ENCODE peak calls at places on chromosome 22, in four cellular contexts. One of them, this sample, is unnamed.

GRCh38 chr22:26432619-26433311 is 3.7 kb downstream of the ASPHD2 start:
- DNase-seq in NCI-H1436 treated with DMSO at 0.1 percent for 48 hours: no peak
- DNase-seq in central memory CD4-positive, alpha-beta T cell: no peak
- DNase-seq in substantia nigra: no peak
- DNase-seq in this sample: no peak

GRCh38 chr22:19448076-19448607 is 631 bp upstream of the C22orf39 start:
- DNase-seq in NCI-H1436 treated with DMSO at 0.1 percent for 48 hours: peak
- DNase-seq in central memory CD4-positive, alpha-beta T cell: no peak
- DNase-seq in substantia nigra: no peak
- DNase-seq in this sample: no peak

GRCh38 chr22:28155808-28156207 is 236.8 kb upstream of the PITPNB start:
- DNase-seq in substantia nigra: no peak
- DNase-seq in NCI-H1436 treated with DMSO at 0.1 percent for 48 hours: no peak
- DNase-seq in central memory CD4-positive, alpha-beta T cell: no peak
- DNase-seq in this sample: no peak

GRCh38 chr22:24950272-24950902 is 2.1 kb upstream of the KIAA1671 start:
- DNase-seq in substantia nigra: no peak
- DNase-seq in NCI-H1436 treated with DMSO at 0.1 percent for 48 hours: no peak
- DNase-seq in central memory CD4-positive, alpha-beta T cell: no peak
- DNase-seq in this sample: no peak

GRCh38 chr22:30234786-30235470 is 11.6 kb downstream of the LIF start:
- DNase-seq in substantia nigra: no peak
- DNase-seq in NCI-H1436 treated with DMSO at 0.1 percent for 48 hours: no peak
- DNase-seq in central memory CD4-positive, alpha-beta T cell: no peak
- DNase-seq in this sample: no peak

GRCh38 chr22:24758164-24758799 is 16.2 kb downstream of the PIWIL3 start:
- DNase-seq in central memory CD4-positive, alpha-beta T cell: peak
- DNase-seq in NCI-H1436 treated with DMSO at 0.1 percent for 48 hours: no peak
- DNase-seq in substantia nigra: no peak
- DNase-seq in this sample: peak

GRCh38 chr22:36439481-36440271 is 41.8 kb downstream of the TXN2 start:
- DNase-seq in central memory CD4-positive, alpha-beta T cell: no peak
- DNase-seq in substantia nigra: no peak
- DNase-seq in NCI-H1436 treated with DMSO at 0.1 percent for 48 hours: no peak
- DNase-seq in this sample: peak

GRCh38 chr22:20206709-20207215 is 55.9 kb upstream of the CCDC188 start:
- DNase-seq in central memory CD4-positive, alpha-beta T cell: no peak
- DNase-seq in substantia nigra: no peak
- DNase-seq in NCI-H1436 treated with DMSO at 0.1 percent for 48 hours: no peak
- DNase-seq in this sample: no peak

GRCh38 chr22:36871669-36872081 is 10.9 kb downstream of the NCF4 start:
- DNase-seq in NCI-H1436 treated with DMSO at 0.1 percent for 48 hours: no peak
- DNase-seq in central memory CD4-positive, alpha-beta T cell: no peak
- DNase-seq in substantia nigra: no peak
- DNase-seq in this sample: no peak

GRCh38 chr22:19568337-19569311 is 44.4 kb upstream of the CLDN5 start:
- DNase-seq in substantia nigra: no peak
- DNase-seq in central memory CD4-positive, alpha-beta T cell: no peak
- DNase-seq in NCI-H1436 treated with DMSO at 0.1 percent for 48 hours: no peak
- DNase-seq in this sample: peak

GRCh38 chr22:24414984-24415945 is 12.1 kb upstream of the ADORA2A start:
- DNase-seq in substantia nigra: no peak
- DNase-seq in NCI-H1436 treated with DMSO at 0.1 percent for 48 hours: no peak
- DNase-seq in central memory CD4-positive, alpha-beta T cell: no peak
- DNase-seq in this sample: no peak

GRCh38 chr22:20957118-20957690 is 9.9 kb upstream of the AIFM3 start:
- DNase-seq in substantia nigra: no peak
- DNase-seq in central memory CD4-positive, alpha-beta T cell: no peak
- DNase-seq in NCI-H1436 treated with DMSO at 0.1 percent for 48 hours: no peak
- DNase-seq in this sample: no peak

GRCh38 chr22:26086359-26086758 is 82.9 kb upstream of the SEZ6L start:
- DNase-seq in NCI-H1436 treated with DMSO at 0.1 percent for 48 hours: peak
- DNase-seq in central memory CD4-positive, alpha-beta T cell: no peak
- DNase-seq in substantia nigra: no peak
- DNase-seq in this sample: no peak

GRCh38 chr22:42797021-42797420 is 60.1 kb downstream of the ARFGAP3 start:
- DNase-seq in central memory CD4-positive, alpha-beta T cell: no peak
- DNase-seq in NCI-H1436 treated with DMSO at 0.1 percent for 48 hours: no peak
- DNase-seq in substantia nigra: no peak
- DNase-seq in this sample: no peak

GRCh38 chr22:28442951-28443876 is 236.4 kb downstream of the TTC28 start:
- DNase-seq in NCI-H1436 treated with DMSO at 0.1 percent for 48 hours: no peak
- DNase-seq in substantia nigra: peak
- DNase-seq in central memory CD4-positive, alpha-beta T cell: no peak
- DNase-seq in this sample: peak

GRCh38 chr22:19358195-19358594 is 66.7 kb upstream of the CLTCL1 start:
- DNase-seq in NCI-H1436 treated with DMSO at 0.1 percent for 48 hours: no peak
- DNase-seq in central memory CD4-positive, alpha-beta T cell: no peak
- DNase-seq in substantia nigra: no peak
- DNase-seq in this sample: no peak

GRCh38 chr22:29224121-29224858 is 18.6 kb downstream of the EMID1 start:
- DNase-seq in central memory CD4-positive, alpha-beta T cell: no peak
- DNase-seq in substantia nigra: no peak
- DNase-seq in NCI-H1436 treated with DMSO at 0.1 percent for 48 hours: no peak
- DNase-seq in this sample: no peak

GRCh38 chr22:32044913-32045312 is 1.9 kb downstream of the SLC5A1 start:
- DNase-seq in substantia nigra: no peak
- DNase-seq in NCI-H1436 treated with DMSO at 0.1 percent for 48 hours: no peak
- DNase-seq in central memory CD4-positive, alpha-beta T cell: no peak
- DNase-seq in this sample: no peak

GRCh38 chr22:21651521-21652009 is 9.5 kb downstream of the SDF2L1 start:
- DNase-seq in substantia nigra: no peak
- DNase-seq in central memory CD4-positive, alpha-beta T cell: no peak
- DNase-seq in NCI-H1436 treated with DMSO at 0.1 percent for 48 hours: no peak
- DNase-seq in this sample: no peak

GRCh38 chr22:22085702-22086500 is 103.3 kb upstream of the TOP3B start:
- DNase-seq in central memory CD4-positive, alpha-beta T cell: no peak
- DNase-seq in NCI-H1436 treated with DMSO at 0.1 percent for 48 hours: no peak
- DNase-seq in substantia nigra: no peak
- DNase-seq in this sample: no peak

GRCh38 chr22:38766076-38766777 is 10.4 kb upstream of the SUN2 start:
- DNase-seq in central memory CD4-positive, alpha-beta T cell: peak
- DNase-seq in substantia nigra: peak
- DNase-seq in NCI-H1436 treated with DMSO at 0.1 percent for 48 hours: no peak
- DNase-seq in this sample: no peak

GRCh38 chr22:27574651-27575050 is 226.9 kb downstream of the MN1 start:
- DNase-seq in NCI-H1436 treated with DMSO at 0.1 percent for 48 hours: no peak
- DNase-seq in central memory CD4-positive, alpha-beta T cell: no peak
- DNase-seq in substantia nigra: no peak
- DNase-seq in this sample: no peak

GRCh38 chr22:32603651-32604540 is 129.3 kb downstream of the FBXO7 start:
- DNase-seq in substantia nigra: no peak
- DNase-seq in NCI-H1436 treated with DMSO at 0.1 percent for 48 hours: no peak
- DNase-seq in central memory CD4-positive, alpha-beta T cell: no peak
- DNase-seq in this sample: peak

GRCh38 chr22:25919452-25919851 is 177.5 kb downstream of the MYO18B start:
- DNase-seq in NCI-H1436 treated with DMSO at 0.1 percent for 48 hours: peak
- DNase-seq in substantia nigra: no peak
- DNase-seq in central memory CD4-positive, alpha-beta T cell: no peak
- DNase-seq in this sample: no peak

GRCh38 chr22:36431977-36432376 is 44.2 kb upstream of the MYH9 start:
- DNase-seq in central memory CD4-positive, alpha-beta T cell: no peak
- DNase-seq in NCI-H1436 treated with DMSO at 0.1 percent for 48 hours: no peak
- DNase-seq in substantia nigra: no peak
- DNase-seq in this sample: no peak

GRCh38 chr22:22111267-22111751 is 128.7 kb upstream of the TOP3B start:
- DNase-seq in NCI-H1436 treated with DMSO at 0.1 percent for 48 hours: no peak
- DNase-seq in central memory CD4-positive, alpha-beta T cell: no peak
- DNase-seq in substantia nigra: no peak
- DNase-seq in this sample: no peak

GRCh38 chr22:31588970-31589675 is 72.9 kb downstream of the PISD start:
- DNase-seq in central memory CD4-positive, alpha-beta T cell: no peak
- DNase-seq in substantia nigra: no peak
- DNase-seq in NCI-H1436 treated with DMSO at 0.1 percent for 48 hours: no peak
- DNase-seq in this sample: no peak

GRCh38 chr22:36544107-36544620 is 15.2 kb upstream of the EIF3D start:
- DNase-seq in substantia nigra: no peak
- DNase-seq in central memory CD4-positive, alpha-beta T cell: no peak
- DNase-seq in NCI-H1436 treated with DMSO at 0.1 percent for 48 hours: no peak
- DNase-seq in this sample: no peak

GRCh38 chr22:44870021-44870420 is 117.6 kb downstream of the ARHGAP8 start:
- DNase-seq in central memory CD4-positive, alpha-beta T cell: no peak
- DNase-seq in substantia nigra: no peak
- DNase-seq in NCI-H1436 treated with DMSO at 0.1 percent for 48 hours: peak
- DNase-seq in this sample: no peak

This sample was measured in heart right ventricle.